ENCODE peak calls at places on chromosomes 13 and 19, in five cellular contexts. One of them, this sample, is unnamed.

GRCh38 chr13:97429681-97430081 is 4.3 kb upstream of the RAP2A start:
- DNase-seq in NCI-H226: no peak
- DNase-seq in tibial nerve: no peak
- DNase-seq in KBM-7: no peak
- DNase-seq in GOT3: no peak
- DNase-seq in this sample: no peak

GRCh38 chr13:49214917-49215376 is 5.2 kb upstream of the MLNR start:
- DNase-seq in tibial nerve: peak; percentile 18
- DNase-seq in NCI-H226: no peak
- DNase-seq in KBM-7: peak; percentile 93
- DNase-seq in GOT3: no peak
- DNase-seq in this sample: peak; percentile 14

GRCh38 chr13:75870397-75870801 is 234.3 kb downstream of the LMO7 start:
- DNase-seq in KBM-7: peak; percentile 44
- DNase-seq in tibial nerve: peak; percentile 13
- DNase-seq in NCI-H226: no peak
- DNase-seq in GOT3: no peak
- DNase-seq in this sample: peak; percentile 24

GRCh38 chr13:38670627-38671026 is 16.2 kb upstream of the FREM2 start:
- DNase-seq in NCI-H226: peak; percentile 58
- DNase-seq in GOT3: no peak
- DNase-seq in tibial nerve: no peak
- DNase-seq in KBM-7: no peak
- DNase-seq in this sample: no peak

GRCh38 chr13:73035660-73036059 is 23.1 kb upstream of the KLF5 start:
- DNase-seq in KBM-7: no peak
- DNase-seq in NCI-H226: no peak
- DNase-seq in GOT3: no peak
- DNase-seq in tibial nerve: no peak
- DNase-seq in this sample: no peak

GRCh38 chr13:45468676-45469075 is 3.9 kb downstream of the COG3 start:
- DNase-seq in NCI-H226: no peak
- DNase-seq in tibial nerve: no peak
- DNase-seq in GOT3: no peak
- DNase-seq in KBM-7: no peak
- DNase-seq in this sample: no peak

GRCh38 chr19:15288146-15288963 is 44.0 kb downstream of the BRD4 start:
- DNase-seq in NCI-H226: no peak
- DNase-seq in GOT3: no peak
- DNase-seq in tibial nerve: no peak
- DNase-seq in KBM-7: peak; percentile 55
- DNase-seq in this sample: peak; percentile 17

GRCh38 chr13:43478178-43478577 is 308.6 kb downstream of the ENOX1 start:
- DNase-seq in KBM-7: no peak
- DNase-seq in GOT3: no peak
- DNase-seq in tibial nerve: no peak
- DNase-seq in NCI-H226: no peak
- DNase-seq in this sample: no peak

GRCh38 chr19:39165857-39166256 is 30.9 kb upstream of the NCCRP1 start:
- DNase-seq in NCI-H226: no peak
- DNase-seq in tibial nerve: no peak
- DNase-seq in GOT3: no peak
- DNase-seq in KBM-7: no peak
- DNase-seq in this sample: no peak

GRCh38 chr19:18496167-18496979 is 25.5 kb downstream of the ELL start:
- DNase-seq in NCI-H226: peak; percentile 67
- DNase-seq in KBM-7: peak; percentile 45
- DNase-seq in GOT3: no peak
- DNase-seq in tibial nerve: no peak
- DNase-seq in this sample: peak; percentile 86

GRCh38 chr19:2544576-2545415 is 68.9 kb downstream of the GADD45B start:
- DNase-seq in GOT3: no peak
- DNase-seq in NCI-H226: no peak
- DNase-seq in KBM-7: no peak
- DNase-seq in tibial nerve: no peak
- DNase-seq in this sample: no peak

GRCh38 chr13:60398949-60399589 is 2.0 kb downstream of the TDRD3 start:
- DNase-seq in KBM-7: peak; percentile 32
- DNase-seq in NCI-H226: no peak
- DNase-seq in GOT3: no peak
- DNase-seq in tibial nerve: no peak
- DNase-seq in this sample: no peak

GRCh38 chr19:18290250-18291018 is 9.0 kb upstream of the JUND start:
- DNase-seq in GOT3: no peak
- DNase-seq in tibial nerve: no peak
- DNase-seq in KBM-7: peak; percentile 87
- DNase-seq in NCI-H226: no peak
- DNase-seq in this sample: peak; percentile 90

GRCh38 chr19:55113570-55114039 is 3.8 kb downstream of the PPP1R12C start:
- DNase-seq in NCI-H226: peak; percentile 100
- DNase-seq in GOT3: no peak
- DNase-seq in tibial nerve: peak; percentile 97
- DNase-seq in KBM-7: no peak
- DNase-seq in this sample: no peak

GRCh38 chr19:19113040-19113541 is 25.2 kb downstream of the TMEM161A start:
- DNase-seq in NCI-H226: no peak
- DNase-seq in tibial nerve: no peak
- DNase-seq in GOT3: no peak
- DNase-seq in KBM-7: peak; percentile 23
- DNase-seq in this sample: no peak

GRCh38 chr19:1754651-1755466 is 1.6 kb downstream of the ONECUT3 start:
- DNase-seq in GOT3: no peak
- DNase-seq in tibial nerve: no peak
- DNase-seq in KBM-7: no peak
- DNase-seq in NCI-H226: no peak
- DNase-seq in this sample: no peak

GRCh38 chr13:46211116-46211515 is 612 bp upstream of the LRRC63 start:
- DNase-seq in NCI-H226: no peak
- DNase-seq in KBM-7: peak; percentile 57
- DNase-seq in tibial nerve: no peak
- DNase-seq in GOT3: no peak
- DNase-seq in this sample: peak; percentile 30

GRCh38 chr19:4390017-4390861 is 10.1 kb downstream of the SH3GL1 start:
- DNase-seq in KBM-7: peak; percentile 52
- DNase-seq in NCI-H226: peak; percentile 22
- DNase-seq in tibial nerve: no peak
- DNase-seq in GOT3: no peak
- DNase-seq in this sample: no peak

GRCh38 chr13:111161601-111162600 is 46.8 kb downstream of the ARHGEF7 start:
- DNase-seq in NCI-H226: no peak
- DNase-seq in GOT3: no peak
- DNase-seq in tibial nerve: no peak
- DNase-seq in KBM-7: no peak
- DNase-seq in this sample: no peak

This sample was measured in immature natural killer cell.